ENCODE peak calls at places on chromosomes 11 and 22, in nine cellular contexts. O, W, A, D, C, H, J, R and K are unnamed samples. For H3K27me3, the result is how much of the 10 kb centered on the place peaks cover.

GRCh38 chr11:120128392-120129172 is 9.3 kb downstream of the TRIM29 start:
- DNase-seq in R (no peak), D (no peak), A (peak), J (peak), C (no peak), W (no peak), O (peak), H (no peak), K (no peak)

GRCh38 chr22:30020511-30020910 is 59.8 kb upstream of the HORMAD2 start:
- DNase-seq in W (no peak), H (no peak), J (no peak), A (no peak), O (no peak), R (no peak), C (no peak), D (no peak), K (no peak)

GRCh38 chr11:65711785-65712632 is at the start of gene KAT5:
- DNase-seq in J (peak), A (peak), D (peak), H (peak), C (peak), W (peak), R (peak), O (peak), K (peak)

GRCh38 chr11:120606116-120607010 is 94.8 kb downstream of the GRIK4 start:
- DNase-seq in W (no peak), R (peak), D (no peak), H (no peak), J (peak), A (no peak), O (no peak), C (no peak), K (no peak)

GRCh38 chr11:74345420-74345819 is 34.0 kb upstream of the P4HA3 start:
- DNase-seq in H (no peak), J (no peak), W (no peak), R (no peak), C (no peak), D (no peak), A (no peak), O (no peak), K (no peak)

GRCh38 chr11:56783448-56784041 is 35.0 kb upstream of the OR9G4 start:
- DNase-seq in A (peak), W (no peak), C (peak), O (no peak), J (no peak), D (no peak), H (peak), R (peak), K (peak)

GRCh38 chr22:20111045-20111688 is 4.7 kb upstream of the RANBP1 start:
- DNase-seq in H (peak), W (no peak), A (no peak), D (no peak), J (peak), R (peak), O (no peak), C (no peak), K (peak)

GRCh38 chr11:28757725-28758515 is 649.7 kb downstream of the METTL15 start:
- DNase-seq in O (peak), J (no peak), D (no peak), R (no peak), A (peak), C (no peak), H (no peak), W (no peak), K (no peak)

GRCh38 chr11:111846640-111847039 is 24.7 kb downstream of the ALG9 start:
- DNase-seq in J (no peak), H (no peak), R (no peak), W (no peak), O (no peak), C (no peak), A (no peak), D (no peak), K (peak)

GRCh38 chr11:92455221-92455790 is 230.7 kb downstream of the FAT3 start:
- DNase-seq in R (no peak), O (no peak), D (no peak), C (no peak), H (no peak), J (no peak), W (no peak), A (peak), K (no peak)

DNA sequence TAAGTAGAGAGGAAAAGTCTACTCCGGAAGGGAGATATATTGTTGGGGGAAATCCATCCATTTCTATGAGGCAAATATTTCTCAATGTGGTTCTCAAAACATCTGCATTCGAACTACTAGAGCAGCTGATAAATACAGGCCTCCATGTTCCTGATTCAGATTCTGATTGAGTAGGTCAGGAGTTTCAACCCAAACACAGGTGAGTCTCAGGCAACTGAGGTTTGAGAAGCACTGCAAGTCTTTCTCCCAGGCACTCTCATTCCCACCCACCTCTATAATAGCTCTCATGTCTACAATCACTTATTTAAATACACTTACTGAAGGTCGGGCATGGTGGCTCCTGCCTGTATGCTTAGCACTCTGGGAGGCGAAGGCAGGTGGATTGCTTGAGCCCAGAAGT is 14.7 kb upstream of the ASPHD2 start:
- DNase-seq in H (no peak), D (no peak), J (no peak), R (no peak), O (no peak), W (no peak), A (no peak), C (no peak), K (no peak)
- H3K27me3 ChIP-seq in H (under half), D (under half), J (under half), R (under half), O (under half), W (under half), A (under half), C (under half), K (under half)

GRCh38 chr11:62895501-62895900 is 14.8 kb downstream of the SLC3A2 start:
- DNase-seq in O (no peak), W (no peak), A (no peak), R (no peak), C (no peak), J (no peak), H (no peak), D (no peak), K (no peak)
- H3K27me3 ChIP-seq in O (under half), W (under half), A (under half), R (under half), C (under half), J (under half), H (under half), D (under half), K (under half)

GRCh38 chr22:16806401-16806800 is 18.8 kb downstream of the XKR3 start:
- DNase-seq in A (peak), D (no peak), J (no peak), R (no peak), C (no peak), H (peak), W (peak), O (no peak), K (no peak)
- H3K27me3 ChIP-seq in A (under half), D (under half), J (under half), R (under half), C (under half), H (under half), W (under half), O (under half), K (under half)

GRCh38 chr22:39556970-39557811 is 13.4 kb upstream of the CACNA1I start:
- DNase-seq in O (no peak), D (peak), J (no peak), R (peak), W (no peak), H (peak), C (no peak), A (no peak), K (peak)

GRCh38 chr22:39558950-39559349 is 11.6 kb upstream of the CACNA1I start:
- DNase-seq in H (no peak), D (no peak), A (no peak), C (no peak), R (no peak), J (no peak), O (no peak), W (no peak), K (no peak)

GRCh38 chr22:39558254-39558727 is 12.3 kb upstream of the CACNA1I start:
- DNase-seq in A (no peak), R (no peak), O (no peak), C (no peak), W (no peak), H (peak), J (no peak), D (no peak), K (peak)

GRCh38 chr22:39560127-39560526 is 10.4 kb upstream of the CACNA1I start:
- DNase-seq in C (no peak), W (no peak), J (no peak), R (no peak), O (no peak), H (no peak), A (no peak), D (no peak), K (no peak)

GRCh38 chr22:39559456-39560105 is 11.0 kb upstream of the CACNA1I start:
- DNase-seq in D (no peak), C (no peak), O (no peak), J (no peak), A (no peak), W (peak), H (peak), R (peak), K (peak)
- H3K27me3 ChIP-seq in D (under half), C (half or more), O (under half), J (under half), A (half or more), W (under half), H (under half), R (under half), K (under half)

DNA sequence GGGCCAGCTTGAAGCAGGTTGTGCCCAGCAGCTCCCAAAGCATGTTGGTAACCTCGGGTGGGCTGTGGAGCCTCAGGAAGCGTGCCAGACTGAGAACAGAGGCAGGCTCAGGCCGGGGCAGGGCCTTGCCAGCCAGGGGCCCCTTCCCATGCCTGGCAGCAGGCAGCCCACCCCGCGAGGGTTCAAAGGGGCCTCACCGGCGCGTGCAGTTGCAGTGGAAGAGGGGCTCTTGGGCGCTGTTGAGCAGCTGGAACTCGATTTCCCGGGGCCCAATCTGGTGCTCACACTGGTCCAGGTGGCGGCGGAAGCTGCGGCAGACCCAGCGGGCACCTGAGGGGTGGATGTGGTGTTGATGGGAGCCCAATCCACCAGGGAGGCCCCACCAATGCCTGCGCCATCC is 3.6 kb downstream of the PLA2G3 start:
- DNase-seq in J (peak), O (no peak), D (no peak), W (no peak), R (no peak), A (no peak), H (no peak), C (no peak), K (no peak)
- H3K27me3 ChIP-seq in J (under half), O (under half), D (under half), W (under half), R (under half), A (under half), H (under half), C (under half), K (under half)

GRCh38 chr11:2527621-2528291 is 82.9 kb downstream of the KCNQ1 start:
- DNase-seq in O (no peak), H (no peak), J (peak), C (no peak), W (no peak), R (no peak), A (no peak), D (peak), K (no peak)

GRCh38 chr11:2525166-2525861 is 80.5 kb downstream of the KCNQ1 start:
- DNase-seq in J (peak), W (peak), O (no peak), D (peak), C (no peak), H (no peak), A (no peak), R (no peak), K (no peak)

GRCh38 chr11:2528301-2529050 is 83.7 kb downstream of the KCNQ1 start:
- DNase-seq in A (peak), W (no peak), O (no peak), R (no peak), H (no peak), J (peak), D (peak), C (no peak), K (no peak)

GRCh38 chr11:2525941-2526807 is 81.4 kb downstream of the KCNQ1 start:
- DNase-seq in C (no peak), H (no peak), A (no peak), R (no peak), D (peak), O (no peak), W (peak), J (peak), K (no peak)

GRCh38 chr11:2526808-2527381 is 82.1 kb downstream of the KCNQ1 start:
- DNase-seq in C (no peak), O (no peak), A (no peak), D (peak), J (peak), R (peak), H (peak), W (peak), K (no peak)
- H3K27me3 ChIP-seq in C (under half), O (under half), A (under half), D (under half), J (under half), R (under half), H (under half), W (under half), K (under half)

DNA sequence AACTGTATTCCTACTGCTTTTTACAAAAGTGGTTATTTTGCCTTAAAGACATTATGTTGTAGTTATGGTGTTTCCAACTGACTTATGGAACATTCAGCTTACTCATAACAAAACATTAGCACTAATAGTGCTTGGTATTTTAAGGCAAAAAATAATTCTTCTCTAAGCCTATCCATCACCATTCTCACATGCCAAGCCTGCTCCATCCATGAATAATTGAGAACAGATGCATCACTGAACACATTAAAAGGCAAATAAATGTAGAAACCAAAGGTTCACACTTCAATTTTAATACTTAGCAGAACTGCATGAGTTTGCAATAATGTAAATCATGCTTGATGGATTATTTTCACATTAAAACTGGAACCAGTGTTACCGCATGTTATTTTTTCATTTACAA is 42.3 kb upstream of the DDI1 start:
- DNase-seq in J (no peak), H (no peak), O (no peak), R (no peak), C (no peak), W (no peak), D (no peak), A (no peak), K (no peak)
- H3K27me3 ChIP-seq in J (under half), H (under half), O (under half), R (under half), C (under half), W (under half), D (under half), A (under half), K (under half)

DNA sequence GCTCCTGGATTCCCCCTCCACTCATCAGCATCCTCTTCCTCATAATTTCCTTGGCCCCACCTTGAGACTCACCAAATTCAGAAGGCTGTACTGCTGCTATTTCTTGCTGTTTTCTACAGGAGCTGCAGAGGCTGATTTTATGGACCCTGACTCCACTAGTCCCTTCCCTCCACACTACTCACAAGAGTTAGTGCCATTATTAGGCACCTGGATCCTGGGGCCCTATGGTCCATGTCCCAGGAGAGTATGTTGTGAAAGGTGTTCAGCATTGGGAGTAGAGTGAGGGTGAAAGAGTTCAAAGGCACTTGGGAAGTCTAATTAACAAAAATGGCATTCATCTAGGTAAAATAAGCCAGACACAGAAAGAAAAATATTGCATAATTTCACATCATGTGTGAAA is at the start of gene OR56A4:
- DNase-seq in R (no peak), D (no peak), A (no peak), W (no peak), C (no peak), J (no peak), H (no peak), O (no peak), K (no peak)
- H3K27me3 ChIP-seq in R (under half), D (under half), A (under half), W (under half), C (under half), J (under half), H (under half), O (under half), K (under half)

DNA sequence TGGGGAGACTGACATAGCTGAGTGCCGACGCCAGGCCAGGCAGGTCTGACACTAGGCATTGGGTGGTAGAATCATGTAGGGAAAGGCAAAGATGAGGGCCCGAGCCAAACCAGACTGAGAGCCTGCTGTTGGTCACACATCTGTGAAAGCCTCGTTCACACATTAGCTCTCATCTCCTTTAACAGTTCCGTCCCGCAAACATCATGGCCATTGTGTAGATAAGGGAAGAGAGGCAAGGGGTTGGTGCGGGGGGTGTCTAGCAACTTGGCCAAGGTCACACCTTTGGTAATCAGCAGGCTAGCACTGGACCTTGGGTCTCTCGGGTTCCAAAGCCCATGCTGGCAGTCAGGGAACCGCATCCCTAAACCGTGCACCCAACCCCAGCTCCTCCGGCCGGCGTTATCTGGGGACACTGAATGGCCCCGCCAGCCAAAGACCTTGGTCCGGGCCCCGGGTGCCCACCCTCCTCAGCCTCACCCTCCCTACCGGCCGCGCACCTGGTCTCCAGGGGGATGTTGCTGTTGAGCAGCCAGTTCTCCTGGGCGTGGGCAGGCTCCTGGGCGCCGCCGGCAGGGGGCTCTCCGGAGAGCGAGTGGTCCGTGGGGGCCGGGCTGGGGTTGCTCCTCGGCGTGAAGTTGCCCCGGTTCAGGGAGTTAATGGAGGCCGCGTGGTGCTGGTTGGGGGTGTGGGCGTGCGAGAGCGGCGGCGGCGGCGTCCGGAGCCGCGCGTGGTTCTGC is 328.3 kb upstream of the NARS2 start:
- DNase-seq in R (peak), A (no peak), D (no peak), W (peak), J (no peak), C (no peak), H (no peak), O (no peak), K (no peak)
- H3K27me3 ChIP-seq in R (under half), A (under half), D (under half), W (under half), J (under half), C (under half), H (under half), O (under half), K (under half)